ENCODE peak calls at places on chromosomes 4 and X, in eight cellular contexts. Q is AG10803, S is GM12865, N is BJ, O is suprapubic skin, L is activated B cell treated with CpG ODN at 0.5 μM for 24 hours, T is heart left ventricle, F is left ventricle myocardium inferior. J is an unnamed sample.
A peak's percentile ranks its signal among the peaks of the same experiment; 100 is the strongest.

GRCh38 chr4:89847571-89848325 is 10.8 kb upstream of the SNCA start:
- DNase-seq in L (no peak), Q (no peak), O (no peak), N (no peak), F (no peak), S (no peak), T (no peak), J (no peak)

GRCh38 chrX:67612231-67612630 is 68.4 kb downstream of the AR start:
- DNase-seq in S (no peak), Q (peak; percentile 17), L (no peak), O (no peak), F (no peak), N (no peak), T (no peak), J (no peak)

GRCh38 chr4:831483-831805 is 5.5 kb upstream of the CPLX1 start:
- DNase-seq in O (no peak), S (no peak), T (no peak), F (no peak), Q (no peak), L (no peak), N (no peak), J (no peak)

GRCh38 chrX:128739539-128739938 is 687.3 kb upstream of the ACTRT1 start:
- DNase-seq in L (no peak), T (no peak), O (no peak), S (no peak), N (no peak), F (no peak), Q (no peak), J (no peak)

GRCh38 chrX:107629533-107629909 is 1.2 kb downstream of the PRPS1 start:
- DNase-seq in O (no peak), F (no peak), L (no peak), N (no peak), Q (peak; percentile 37), T (no peak), S (peak; percentile 19), J (no peak)

GRCh38 chr4:56464581-56464980 is 2.8 kb upstream of the SRP72 start:
- DNase-seq in N (no peak), O (no peak), L (no peak), T (no peak), Q (no peak), S (no peak), F (no peak), J (no peak)

GRCh38 chr4:123449780-123450179 is 53.2 kb downstream of the SPRY1 start:
- DNase-seq in S (peak; percentile 64), L (no peak), T (no peak), N (peak; percentile 43), O (no peak), Q (peak; percentile 58), F (no peak), J (no peak)

GRCh38 chrX:41085883-41086626 is 810 bp downstream of the USP9X start:
- DNase-seq in Q (peak; percentile 30), O (peak; percentile 80), T (peak; percentile 47), N (no peak), F (peak; percentile 45), S (peak; percentile 63), L (peak; percentile 33), J (no peak)

GRCh38 chr4:87559090-87559837 is 30.1 kb upstream of the SPARCL1 start:
- DNase-seq in F (no peak), Q (no peak), S (peak; percentile 83), N (no peak), T (no peak), O (no peak), L (no peak), J (no peak)

GRCh38 chr4:6781113-6781512 is 1.4 kb upstream of the KIAA0232 start:
- DNase-seq in S (no peak), O (no peak), L (no peak), T (peak; percentile 60), F (peak; percentile 61), Q (no peak), N (no peak), J (no peak)

GRCh38 chrX:7390446-7390845 is 242.5 kb upstream of the PUDP start:
- DNase-seq in Q (peak; percentile 43), L (no peak), T (no peak), S (no peak), N (no peak), F (no peak), O (no peak), J (no peak)

GRCh38 chr4:132218406-132218805 is 930.7 kb upstream of the PCDH10 start:
- DNase-seq in F (no peak), Q (no peak), N (no peak), O (no peak), S (no peak), L (no peak), T (no peak), J (no peak)

GRCh38 chr4:150297861-150298474 is 219.7 kb downstream of the DCLK2 start:
- DNase-seq in L (no peak), Q (peak; percentile 66), S (peak; percentile 55), N (no peak), F (no peak), O (no peak), T (no peak), J (no peak)

GRCh38 chr4:68948044-68948743 is 3.4 kb downstream of the UGT2A3 start:
- DNase-seq in S (no peak), Q (no peak), L (no peak), N (no peak), O (no peak), T (no peak), F (no peak), J (no peak)

GRCh38 chr4:93764647-93765246 is 63.8 kb upstream of the ATOH1 start:
- DNase-seq in L (no peak), S (peak; percentile 57), N (peak; percentile 0), F (no peak), Q (peak; percentile 26), O (no peak), T (no peak), J (no peak)

GRCh38 chr4:26197018-26197779 is 123.6 kb upstream of the RBPJ start:
- DNase-seq in N (peak; percentile 65), O (no peak), F (no peak), Q (peak; percentile 93), L (no peak), S (peak; percentile 94), T (no peak), J (peak; percentile 63)

GRCh38 chr4:75724867-75725724 is 719 bp downstream of the USO1 start:
- DNase-seq in L (peak; percentile 52), O (peak; percentile 84), T (peak; percentile 81), F (peak; percentile 77), Q (peak; percentile 76), N (no peak), S (peak; percentile 90), J (peak; percentile 69)

GRCh38 chr4:1448589-1449420 is 42.6 kb upstream of the NKX1-1 start:
- DNase-seq in N (no peak), T (no peak), L (no peak), F (no peak), Q (no peak), O (no peak), S (no peak), J (peak; percentile 41)

GRCh38 chr4:41575207-41575606 is 37.2 kb downstream of the LIMCH1 start:
- DNase-seq in S (no peak), T (no peak), N (no peak), F (no peak), O (no peak), L (no peak), Q (no peak), J (no peak)

GRCh38 chr4:41613362-41613761 is 75.4 kb downstream of the LIMCH1 start:
- DNase-seq in O (no peak), Q (peak; percentile 15), L (no peak), T (no peak), N (no peak), S (no peak), F (no peak), J (no peak)

GRCh38 chrX:71622347-71623104 is 4.2 kb upstream of the CXCR3 start:
- DNase-seq in F (peak; percentile 77), L (peak; percentile 25), S (peak; percentile 92), Q (peak; percentile 81), O (peak; percentile 81), T (peak; percentile 85), N (no peak), J (no peak)

DNA sequence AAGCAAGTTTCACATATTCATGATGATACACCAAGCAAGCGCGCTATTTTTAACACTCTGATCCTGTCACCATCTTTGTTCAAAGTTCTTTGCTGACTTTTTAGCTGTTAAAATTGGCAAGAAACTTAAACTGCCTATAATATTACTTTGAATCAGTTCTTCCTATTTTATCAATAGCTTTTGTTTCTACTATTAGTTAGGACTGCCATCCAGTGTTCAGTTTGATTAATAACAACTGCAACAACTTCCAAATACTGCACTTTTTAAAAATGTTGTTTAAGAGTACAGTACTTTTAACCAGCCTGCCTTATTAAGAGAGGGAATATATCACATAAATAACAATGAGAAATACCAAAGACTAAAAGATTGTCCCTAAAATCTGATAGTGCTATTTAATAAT is 614.3 kb downstream of the FAM133A start:
- DNase-seq in S (no peak), L (no peak), Q (no peak), F (no peak), O (no peak), T (no peak), N (no peak), J (no peak)
- TF ChIP-seq CTCF in S (no peak), L (no peak), Q (no peak), F (no peak), O (no peak), T (no peak), N (no peak), J (no peak)

GRCh38 chr4:18042754-18043153 is 21.2 kb upstream of the LCORL start:
- DNase-seq in O (no peak), Q (no peak), N (no peak), F (no peak), S (peak; percentile 9), L (no peak), T (no peak), J (no peak)
- TF ChIP-seq CTCF in O (no peak), Q (peak; percentile 28), N (no peak), F (no peak), S (no peak), L (no peak), T (peak; percentile 27), J (peak; percentile 35)

GRCh38 chrX:131727778-131728177 is 183.9 kb downstream of the OR13H1 start:
- DNase-seq in O (no peak), L (no peak), S (no peak), F (no peak), N (no peak), T (no peak), Q (no peak), J (no peak)

GRCh38 chrX:131725001-131725654 is 181.3 kb downstream of the OR13H1 start:
- DNase-seq in S (no peak), Q (no peak), O (no peak), F (no peak), N (no peak), T (no peak), L (no peak), J (no peak)

GRCh38 chrX:131724292-131724691 is 180.4 kb downstream of the OR13H1 start:
- DNase-seq in O (no peak), T (no peak), N (no peak), F (no peak), S (no peak), Q (no peak), L (no peak), J (no peak)

GRCh38 chrX:131728295-131729145 is 184.6 kb downstream of the OR13H1 start:
- DNase-seq in S (no peak), L (no peak), O (no peak), F (no peak), N (no peak), T (peak; percentile 73), Q (no peak), J (no peak)

GRCh38 chrX:131723646-131724045 is 179.8 kb downstream of the OR13H1 start:
- DNase-seq in F (no peak), T (no peak), O (no peak), Q (no peak), L (no peak), N (no peak), S (no peak), J (no peak)
- TF ChIP-seq CTCF in F (no peak), T (no peak), O (no peak), Q (no peak), L (no peak), N (no peak), S (no peak), J (no peak)

GRCh38 chr4:127188847-127189246 is 443.9 kb upstream of the INTU start:
- DNase-seq in N (no peak), S (no peak), O (no peak), L (no peak), F (no peak), T (no peak), Q (no peak), J (no peak)
- TF ChIP-seq CTCF in N (no peak), S (no peak), O (no peak), L (no peak), F (peak; percentile 32), T (no peak), Q (peak; percentile 13), J (no peak)